ENCODE peak calls at places on chromosomes 12 and 14, in eight cellular contexts. H is glutamatergic neuron; Z is CD8-positive, alpha-beta T cell; U is astrocyte of the spinal cord; S is GM23338; O is suprapubic skin; M is activated B cell treated with CpG ODN at 0.5 μM for 24 hours; B is fibroblast of lung. J is an unnamed sample.

GRCh38 chr12:2336409-2336829 is 283.6 kb downstream of the CACNA1C start:
- DNase-seq in M (no peak), Z (no peak), S (no peak), O (no peak), B (peak; percentile 97), H (no peak), U (peak; percentile 93), J (no peak)

GRCh38 chr12:951166-951565 is 1.7 kb upstream of the RAD52 start:
- DNase-seq in U (no peak), H (no peak), B (no peak), M (no peak), O (no peak), S (no peak), Z (no peak), J (no peak)

GRCh38 chr14:90970167-90970600 is 90.3 kb downstream of the RPS6KA5 start:
- DNase-seq in U (peak; percentile 4), S (no peak), Z (no peak), B (peak; percentile 75), H (no peak), M (no peak), O (no peak), J (no peak)

GRCh38 chr12:6980740-6981139 is 10.0 kb downstream of the EMG1 start:
- DNase-seq in H (no peak), O (no peak), M (no peak), S (no peak), Z (no peak), B (no peak), U (no peak), J (no peak)

GRCh38 chr12:13082866-13083265 is 20.6 kb downstream of the GSG1 start:
- DNase-seq in H (no peak), M (no peak), Z (no peak), B (no peak), U (no peak), S (no peak), O (no peak), J (no peak)

GRCh38 chr14:81176224-81176623 is 44.5 kb downstream of the GTF2A1 start:
- DNase-seq in U (no peak), S (no peak), Z (no peak), O (no peak), B (no peak), H (no peak), M (no peak), J (no peak)

GRCh38 chr12:37672655-37673260 is 643.8 kb upstream of the ALG10B start:
- DNase-seq in Z (no peak), B (no peak), M (no peak), H (no peak), S (peak; percentile 0), O (no peak), U (no peak), J (no peak)

GRCh38 chr14:26719514-26719913 is 121.7 kb upstream of the NOVA1 start:
- DNase-seq in Z (no peak), H (no peak), B (peak; percentile 83), M (no peak), U (peak; percentile 75), O (no peak), S (no peak), J (no peak)

GRCh38 chr12:52442600-52443061 is 8.5 kb upstream of the KRT75 start:
- DNase-seq in S (peak; percentile 62), O (no peak), U (peak; percentile 67), Z (no peak), M (no peak), H (no peak), B (peak; percentile 96), J (no peak)

GRCh38 chr14:105203057-105203494 is 22.0 kb upstream of the NUDT14 start:
- DNase-seq in H (peak; percentile 89), O (peak; percentile 89), B (peak; percentile 55), M (peak; percentile 69), Z (peak; percentile 41), U (peak; percentile 54), S (peak; percentile 82), J (peak; percentile 40)

GRCh38 chr12:114656906-114657596 is 26.9 kb downstream of the TBX3 start:
- DNase-seq in S (no peak), M (no peak), Z (no peak), O (no peak), H (no peak), U (peak; percentile 28), B (no peak), J (no peak)

GRCh38 chr14:84343637-84344036 is 1186.3 kb upstream of the FLRT2 start:
- DNase-seq in S (no peak), Z (no peak), O (no peak), U (peak; percentile 48), H (no peak), B (peak; percentile 32), M (no peak), J (no peak)

GRCh38 chr12:26298785-26299621 is 103.6 kb downstream of the SSPN start:
- DNase-seq in M (no peak), Z (no peak), O (no peak), U (peak; percentile 89), H (no peak), B (peak; percentile 90), S (peak; percentile 8), J (no peak)

GRCh38 chr12:4579305-4580097 is 17.5 kb downstream of the DYRK4 start:
- DNase-seq in M (no peak), U (no peak), B (no peak), Z (no peak), S (peak; percentile 63), H (no peak), O (no peak), J (no peak)

GRCh38 chr14:77043984-77044485 is 15.5 kb upstream of the IRF2BPL start:
- DNase-seq in H (no peak), U (no peak), S (no peak), Z (no peak), B (no peak), O (no peak), M (no peak), J (no peak)

DNA sequence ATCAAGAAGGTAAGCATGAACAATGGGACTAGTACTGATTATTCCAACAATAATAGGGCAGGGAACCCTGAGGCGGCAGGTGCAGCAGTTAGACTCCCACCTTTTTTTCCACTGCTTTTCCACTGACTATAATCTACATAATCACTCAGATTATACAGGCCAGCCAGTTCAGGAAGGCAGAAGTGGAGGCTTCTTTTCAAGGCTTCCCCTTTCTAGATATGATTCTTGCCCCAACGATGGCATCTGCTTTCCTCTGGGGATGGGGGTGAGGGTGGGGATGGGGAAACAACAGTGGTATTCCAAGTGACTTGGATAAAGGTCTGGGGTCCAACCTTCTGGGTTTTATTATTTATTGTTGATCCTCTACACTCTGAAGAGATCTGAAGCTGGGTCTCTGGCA is 331 bp downstream of the NCKAP1L start:
- DNase-seq in S (no peak), M (no peak), U (no peak), B (no peak), H (no peak), O (no peak), Z (no peak), J (no peak)
- TF ChIP-seq CTCF in S (no peak), M (no peak), U (no peak), B (no peak), H (no peak), O (no peak), Z (no peak), J (peak; percentile 8)

DNA sequence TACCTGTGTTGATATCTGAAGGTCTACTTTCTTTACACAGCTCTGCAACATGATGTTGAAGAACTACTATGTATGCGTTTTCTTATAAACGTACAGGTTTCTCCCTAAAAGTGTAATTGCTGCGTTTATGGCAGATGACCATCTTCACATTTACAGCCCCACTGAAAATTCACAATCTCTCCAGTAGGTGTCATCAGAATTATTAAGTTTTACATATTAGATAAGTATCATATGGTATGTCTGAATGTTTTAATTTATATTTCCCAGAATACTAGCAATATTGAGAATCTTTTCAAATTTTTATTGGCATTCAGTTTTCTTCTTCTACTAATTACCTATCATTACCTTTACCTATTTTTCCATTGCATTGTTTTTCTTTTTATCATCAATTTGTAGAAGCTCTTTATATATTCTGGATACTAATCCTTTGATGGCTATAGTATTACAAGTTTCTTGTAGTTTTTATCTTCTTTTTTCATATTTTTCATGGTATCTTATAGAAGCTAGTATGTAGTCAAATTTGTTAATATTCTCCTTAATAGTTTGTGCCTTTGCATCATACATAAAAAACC is 123.5 kb downstream of the CAPZA3 start:
- DNase-seq in S (no peak), O (no peak), U (peak; percentile 55), Z (no peak), B (peak; percentile 17), M (no peak), H (no peak), J (no peak)
- TF ChIP-seq CTCF in S (peak; percentile 51), O (no peak), U (peak; percentile 40), Z (peak; percentile 27), B (peak; percentile 58), M (no peak), H (peak; percentile 76), J (peak; percentile 42)

GRCh38 chr14:102430212-102430908 is 67.6 kb downstream of the TECPR2 start:
- DNase-seq in U (no peak), B (no peak), Z (no peak), O (peak; percentile 34), S (no peak), M (no peak), H (no peak), J (no peak)

GRCh38 chr14:102427642-102428041 is 64.9 kb downstream of the TECPR2 start:
- DNase-seq in S (no peak), Z (no peak), O (no peak), U (no peak), M (no peak), B (no peak), H (no peak), J (no peak)

GRCh38 chr14:102434647-102435175 is 72.0 kb downstream of the TECPR2 start:
- DNase-seq in Z (no peak), S (no peak), H (no peak), B (no peak), M (no peak), O (no peak), U (no peak), J (no peak)

GRCh38 chr14:102426796-102427195 is 64.1 kb downstream of the TECPR2 start:
- DNase-seq in U (no peak), H (no peak), S (no peak), O (no peak), Z (no peak), B (no peak), M (no peak), J (no peak)

GRCh38 chr14:102431751-102432150 is 69.0 kb downstream of the TECPR2 start:
- DNase-seq in U (no peak), O (no peak), H (no peak), M (no peak), B (no peak), S (no peak), Z (no peak), J (no peak)
- TF ChIP-seq CTCF in U (no peak), O (no peak), H (no peak), M (no peak), B (no peak), S (no peak), Z (no peak), J (no peak)

GRCh38 chr12:128672428-128672827 is 151.3 kb downstream of the SLC15A4 start:
- DNase-seq in O (no peak), S (no peak), Z (no peak), M (no peak), B (no peak), U (no peak), H (no peak), J (no peak)

GRCh38 chr12:128675576-128675975 is 148.2 kb downstream of the SLC15A4 start:
- DNase-seq in H (no peak), M (no peak), B (no peak), O (no peak), S (no peak), Z (no peak), U (no peak), J (no peak)

GRCh38 chr12:128671528-128672042 is 152.2 kb downstream of the SLC15A4 start:
- DNase-seq in M (no peak), B (no peak), U (no peak), Z (no peak), S (peak; percentile 1), H (no peak), O (no peak), J (no peak)
- TF ChIP-seq CTCF in M (no peak), B (no peak), U (no peak), Z (no peak), S (peak; percentile 11), H (no peak), O (no peak), J (no peak)

J was measured in CD4-positive, alpha-beta T cell.